ENCODE peak calls at places on chromosomes 11 and 22, in nine cellular contexts. I is dermis blood vessel endothelial cell, E is nephron progenitor cell, D is T-helper 22 cell, Y is anterior cingulate cortex, Z is tibial artery, O is stomach, C is left cardiac atrium, S is HTR-8/SVneo. T is an unnamed sample.

GRCh38 chr11:12429155-12429554 is 51.8 kb downstream of the PARVA start:
- DNase-seq in Z (no peak), E (no peak), C (no peak), S (no peak), I (no peak), O (no peak), Y (no peak), D (no peak), T (no peak)

GRCh38 chr11:65662247-65662801 is 392 bp downstream of the RELA start:
- DNase-seq in O (no peak), D (no peak), Z (no peak), C (no peak), E (no peak), I (peak), S (no peak), Y (no peak), T (no peak)

GRCh38 chr11:1199689-1200610 is 22.9 kb upstream of the MUC5B start:
- DNase-seq in C (peak), Z (no peak), I (no peak), D (no peak), O (peak), E (no peak), Y (no peak), S (no peak), T (peak)

GRCh38 chr11:2837096-2837601 is 48.4 kb downstream of the CDKN1C start:
- DNase-seq in I (no peak), Y (no peak), Z (peak), C (peak), E (peak), O (peak), D (no peak), S (peak), T (peak)

GRCh38 chr11:9121397-9121796 is 30.0 kb upstream of the SCUBE2 start:
- DNase-seq in D (no peak), Z (no peak), S (no peak), O (no peak), C (no peak), Y (no peak), E (no peak), I (no peak), T (no peak)

GRCh38 chr11:107819361-107820014 is 39.1 kb downstream of the SLC35F2 start:
- DNase-seq in O (no peak), C (no peak), D (no peak), I (peak), Z (no peak), S (peak), E (no peak), Y (no peak), T (no peak)

GRCh38 chr22:24592846-24593809 is at the start of gene LRRC75B:
- DNase-seq in I (peak), C (peak), Z (peak), Y (peak), S (peak), E (peak), O (peak), D (no peak), T (peak)

GRCh38 chr11:9516113-9516512 is 55.3 kb downstream of the ZNF143 start:
- DNase-seq in E (no peak), D (no peak), Y (no peak), S (no peak), O (no peak), C (no peak), I (peak), Z (no peak), T (no peak)

GRCh38 chr11:24861440-24861839 is 364.6 kb downstream of the LUZP2 start:
- DNase-seq in D (no peak), Y (no peak), C (no peak), I (no peak), E (no peak), S (no peak), Z (no peak), O (no peak), T (no peak)

GRCh38 chr22:25219948-25220442 is 556 bp downstream of the CRYBB2 start:
- DNase-seq in Y (no peak), D (no peak), I (no peak), S (no peak), Z (no peak), O (no peak), E (no peak), C (no peak), T (no peak)

GRCh38 chr11:120494595-120494994 is 17.0 kb upstream of the GRIK4 start:
- DNase-seq in S (no peak), C (no peak), D (no peak), Z (no peak), I (no peak), O (no peak), Y (no peak), E (no peak), T (no peak)

GRCh38 chr22:38398609-38399401 is 56.2 kb downstream of the KCNJ4 start:
- DNase-seq in I (peak), E (peak), O (peak), S (peak), Y (peak), Z (peak), D (peak), C (peak), T (peak)

GRCh38 chr11:34783816-34784317 is 132.3 kb downstream of the APIP start:
- DNase-seq in Z (no peak), S (no peak), O (no peak), D (no peak), I (no peak), E (no peak), Y (no peak), C (no peak), T (no peak)

GRCh38 chr11:134340354-134340964 is 8.7 kb downstream of the GLB1L2 start:
- DNase-seq in Z (no peak), S (no peak), Y (no peak), D (no peak), I (no peak), E (no peak), O (no peak), C (no peak), T (peak)

GRCh38 chr11:4658629-4659453 is 15.1 kb downstream of the OR51E1 start:
- DNase-seq in O (no peak), Z (no peak), D (no peak), C (no peak), I (no peak), S (no peak), E (no peak), Y (no peak), T (no peak)

GRCh38 chr11:95821640-95822039 is 31.3 kb downstream of the CEP57 start:
- DNase-seq in E (no peak), S (no peak), Z (no peak), D (no peak), C (no peak), I (no peak), Y (no peak), O (no peak), T (no peak)

GRCh38 chr11:118572075-118572913 is at the start of gene ARCN1:
- DNase-seq in Z (peak), O (peak), Y (peak), S (peak), E (peak), C (peak), I (peak), D (peak), T (peak)

GRCh38 chr11:64854534-64855502 is 10.4 kb upstream of the CDC42BPG start:
- DNase-seq in D (peak), C (peak), E (no peak), Y (no peak), Z (peak), S (peak), I (peak), O (peak), T (peak)

GRCh38 chr11:23236846-23237550 is 376.7 kb upstream of the CCDC179 start:
- DNase-seq in Z (no peak), C (no peak), D (no peak), E (no peak), Y (no peak), O (no peak), S (no peak), I (no peak), T (no peak)

GRCh38 chr22:30871391-30872281 is 96.9 kb downstream of the MORC2 start:
- DNase-seq in Z (no peak), D (no peak), E (no peak), S (no peak), Y (no peak), O (no peak), C (no peak), I (no peak), T (peak)

GRCh38 chr11:114172871-114173444 is 113.4 kb downstream of the ZBTB16 start:
- DNase-seq in S (no peak), D (no peak), I (no peak), Y (no peak), O (no peak), E (no peak), C (peak), Z (no peak), T (no peak)

GRCh38 chr11:64291746-64292457 is 800 bp downstream of the KCNK4 start:
- DNase-seq in E (peak), O (no peak), I (no peak), Z (no peak), C (no peak), Y (no peak), D (no peak), S (no peak), T (no peak)

GRCh38 chr11:30917859-30918478 is 331.8 kb upstream of the MPPED2 start:
- DNase-seq in C (no peak), D (no peak), S (peak), Y (no peak), O (no peak), E (peak), I (peak), Z (no peak), T (no peak)

GRCh38 chr22:25282671-25283561 is 63.5 kb downstream of the CRYBB2 start:
- DNase-seq in S (no peak), Z (no peak), D (no peak), Y (no peak), I (no peak), O (no peak), E (peak), C (no peak), T (no peak)

GRCh38 chr11:99952816-99953215 is 734.3 kb upstream of the ARHGAP42 start:
- DNase-seq in Y (no peak), S (no peak), C (no peak), Z (no peak), D (no peak), I (no peak), E (no peak), O (no peak), T (no peak)

GRCh38 chr22:19871023-19871844 is 16.6 kb upstream of the GNB1L start:
- DNase-seq in O (no peak), S (no peak), E (no peak), I (no peak), C (peak), Y (no peak), Z (peak), D (no peak), T (peak)

GRCh38 chr22:40216041-40216756 is 38.5 kb downstream of the TNRC6B start:
- DNase-seq in Y (no peak), O (peak), Z (no peak), S (no peak), I (no peak), D (peak), C (no peak), E (no peak), T (no peak)

T was measured in sigmoid colon.